ENCODE peak calls at places on chromosomes 12 and 14, in five cellular contexts. X, Z, T, H and Y are unnamed samples.

GRCh38 chr12:94149781-94150482 is 1.6 kb downstream of the PLXNC1 start:
- DNase-seq in X (peak), Z (peak), T (peak), H (no peak), Y (peak)

GRCh38 chr12:65501935-65502334 is 223.5 kb downstream of the MSRB3 start:
- DNase-seq in X (no peak), Z (no peak), T (no peak), H (no peak), Y (no peak)

GRCh38 chr14:103257211-103257962 is 76.7 kb upstream of the EIF5 start:
- DNase-seq in X (no peak), Z (no peak), T (no peak), H (no peak), Y (no peak)

GRCh38 chr14:103186241-103186835 is 63.1 kb downstream of the TNFAIP2 start:
- DNase-seq in X (no peak), Z (no peak), T (no peak), H (no peak), Y (no peak)

GRCh38 chr12:116164263-116164817 is 113.2 kb downstream of the MED13L start:
- DNase-seq in X (no peak), Z (no peak), T (no peak), H (no peak), Y (no peak)

GRCh38 chr14:48398675-48399282 is 723.4 kb upstream of the MDGA2 start:
- DNase-seq in X (no peak), Z (peak), T (no peak), H (peak), Y (no peak)

GRCh38 chr14:95290769-95291440 is 28.8 kb downstream of the CLMN start:
- DNase-seq in X (peak), Z (no peak), T (no peak), H (no peak), Y (peak)

GRCh38 chr14:29643415-29644206 is 284.0 kb downstream of the PRKD1 start:
- DNase-seq in X (no peak), Z (no peak), T (no peak), H (no peak), Y (no peak)

GRCh38 chr12:121048442-121048841 is 9.4 kb upstream of the OASL start:
- DNase-seq in X (no peak), Z (no peak), T (peak), H (no peak), Y (no peak)

GRCh38 chr12:116717466-116718457 is 20.1 kb downstream of the SPRING1 start:
- DNase-seq in X (peak), Z (no peak), T (peak), H (peak), Y (peak)

GRCh38 chr14:21668377-21668776 is 5.2 kb downstream of the OR4E1 start:
- DNase-seq in X (no peak), Z (no peak), T (no peak), H (no peak), Y (no peak)

GRCh38 chr12:68919581-68920239 is 13.3 kb downstream of the CPM start:
- DNase-seq in X (no peak), Z (no peak), T (no peak), H (no peak), Y (no peak)

GRCh38 chr12:95848575-95849388 is 10.0 kb upstream of the SNRPF start:
- DNase-seq in X (peak), Z (no peak), T (no peak), H (no peak), Y (no peak)

GRCh38 chr14:71142375-71143038 is 235.2 kb downstream of the PCNX1 start:
- DNase-seq in X (no peak), Z (no peak), T (no peak), H (no peak), Y (no peak)

GRCh38 chr14:75298187-75298985 is 19.8 kb downstream of the FOS start:
- DNase-seq in X (peak), Z (no peak), T (peak), H (no peak), Y (peak)
- H3K4me3 ChIP-seq in X (no peak), Z (no peak), T (no peak), H (no peak), Y (no peak)

DNA sequence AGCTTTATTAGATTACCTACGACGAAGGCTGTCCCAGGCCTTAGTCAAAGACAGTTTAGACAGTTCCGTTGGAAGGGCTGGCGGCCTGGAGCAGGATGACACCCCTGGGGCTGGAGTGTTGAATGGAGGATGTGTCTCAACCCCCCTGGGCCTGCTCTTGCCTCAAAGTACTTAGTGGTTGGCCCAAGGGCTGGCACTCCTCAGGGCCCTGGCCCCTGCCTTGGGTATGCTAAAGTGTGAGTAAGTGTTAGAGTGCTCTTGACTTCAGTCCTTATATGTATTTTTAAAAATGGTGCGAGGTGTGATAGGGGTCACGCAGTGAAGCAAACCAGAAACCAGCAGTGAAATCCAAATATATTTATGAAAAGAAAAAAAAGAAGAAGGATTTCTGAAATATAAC is 261.6 kb downstream of the KTN1 start:
- DNase-seq in X (no peak), Z (no peak), T (no peak), H (no peak), Y (no peak)
- H3K4me3 ChIP-seq in X (no peak), Z (no peak), T (no peak), H (no peak), Y (no peak)

DNA sequence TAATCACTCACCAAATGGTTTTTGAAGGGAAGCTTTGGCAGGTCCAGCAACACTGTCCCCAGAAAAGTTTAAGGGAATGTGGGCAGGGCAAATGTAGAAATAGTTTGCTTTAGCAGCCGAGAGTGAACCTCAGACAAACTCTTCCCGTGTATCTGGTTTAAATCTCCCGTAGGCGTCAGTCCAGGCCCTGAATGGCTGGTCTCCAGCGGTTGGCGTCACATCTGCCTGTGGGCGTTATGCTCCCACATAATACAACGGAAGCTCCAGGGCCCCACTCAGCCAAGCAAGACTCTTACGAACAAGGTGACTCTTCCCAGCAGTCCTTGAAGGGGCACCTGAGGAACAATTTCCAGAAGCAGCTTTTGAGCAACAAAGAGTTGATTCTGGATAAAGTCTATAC is 942 bp downstream of the ZC2HC1C start:
- DNase-seq in X (peak), Z (no peak), T (peak), H (peak), Y (no peak)
- H3K4me3 ChIP-seq in X (no peak), Z (no peak), T (no peak), H (no peak), Y (peak)

GRCh38 chr12:25382311-25383106 is 131.8 kb upstream of the KRAS start:
- DNase-seq in X (no peak), Z (no peak), T (no peak), H (no peak), Y (no peak)

GRCh38 chr12:25386823-25387134 is 136.1 kb upstream of the KRAS start:
- DNase-seq in X (peak), Z (peak), T (no peak), H (peak), Y (peak)

GRCh38 chr12:25387136-25388050 is 136.7 kb upstream of the KRAS start:
- DNase-seq in X (peak), Z (peak), T (peak), H (peak), Y (peak)

GRCh38 chr12:25384954-25385216 is 134.2 kb upstream of the KRAS start:
- DNase-seq in X (no peak), Z (no peak), T (no peak), H (no peak), Y (no peak)

GRCh38 chr12:25384038-25384953 is 133.6 kb upstream of the KRAS start:
- DNase-seq in X (no peak), Z (no peak), T (no peak), H (no peak), Y (no peak)
- H3K4me3 ChIP-seq in X (no peak), Z (peak), T (peak), H (peak), Y (peak)

GRCh38 chr14:55031190-55031589 is 4.2 kb downstream of the SOCS4 start:
- DNase-seq in X (no peak), Z (no peak), T (no peak), H (no peak), Y (no peak)
- H3K4me3 ChIP-seq in X (no peak), Z (no peak), T (no peak), H (no peak), Y (no peak)

DNA sequence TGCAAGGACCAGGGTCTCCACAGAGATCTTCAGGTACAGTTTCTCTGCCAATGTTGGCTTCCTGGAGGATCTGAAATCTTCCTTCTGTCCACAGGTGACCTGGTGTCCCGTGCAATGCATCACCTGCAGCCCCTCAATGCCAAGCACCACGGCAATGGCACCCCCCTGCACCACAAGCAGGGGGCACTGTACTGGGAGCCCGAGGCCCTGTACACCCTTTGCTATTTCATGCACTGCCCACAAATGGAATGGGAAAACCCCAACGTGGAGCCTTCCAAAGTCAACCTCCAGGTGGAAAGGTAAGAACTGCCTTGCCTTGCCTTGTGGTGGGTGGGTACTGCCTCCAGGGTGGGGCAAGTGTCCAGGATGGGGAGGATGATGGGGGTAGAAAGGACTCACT is 141.8 kb upstream of the PWP1 start:
- DNase-seq in X (no peak), Z (no peak), T (no peak), H (no peak), Y (no peak)
- H3K4me3 ChIP-seq in X (no peak), Z (no peak), T (no peak), H (no peak), Y (no peak)

GRCh38 chr14:101945171-101945570 is 19.2 kb upstream of the DYNC1H1 start:
- DNase-seq in X (no peak), Z (no peak), T (no peak), H (no peak), Y (no peak)
- H3K4me3 ChIP-seq in X (no peak), Z (no peak), T (no peak), H (no peak), Y (no peak)

DNA sequence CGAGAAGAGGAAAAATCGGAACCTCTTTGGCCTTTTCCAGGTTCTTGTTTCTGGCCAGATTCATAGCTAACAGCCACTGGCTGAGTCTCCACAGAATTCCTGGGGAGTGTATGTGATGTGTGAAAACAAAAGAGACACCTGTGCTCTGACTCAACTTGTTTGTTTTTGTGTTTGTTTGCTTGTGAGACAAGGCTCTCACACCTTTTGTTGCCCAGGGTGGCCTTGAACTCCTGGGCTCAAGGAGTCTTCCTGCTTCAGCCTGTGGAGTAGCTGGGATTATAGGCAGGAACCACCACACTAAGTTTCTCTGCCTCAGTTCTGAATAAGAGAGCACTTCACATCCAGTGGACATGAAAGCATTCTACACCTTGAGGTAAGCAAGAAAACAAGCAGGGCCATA is 22.7 kb downstream of the MFAP5 start:
- DNase-seq in X (no peak), Z (no peak), T (no peak), H (no peak), Y (no peak)
- H3K4me3 ChIP-seq in X (no peak), Z (no peak), T (no peak), H (no peak), Y (no peak)

GRCh38 chr12:104304261-104305004 is 894 bp downstream of the EID3 start:
- DNase-seq in X (no peak), Z (no peak), T (no peak), H (no peak), Y (no peak)
- H3K4me3 ChIP-seq in X (peak), Z (no peak), T (peak), H (peak), Y (peak)

DNA sequence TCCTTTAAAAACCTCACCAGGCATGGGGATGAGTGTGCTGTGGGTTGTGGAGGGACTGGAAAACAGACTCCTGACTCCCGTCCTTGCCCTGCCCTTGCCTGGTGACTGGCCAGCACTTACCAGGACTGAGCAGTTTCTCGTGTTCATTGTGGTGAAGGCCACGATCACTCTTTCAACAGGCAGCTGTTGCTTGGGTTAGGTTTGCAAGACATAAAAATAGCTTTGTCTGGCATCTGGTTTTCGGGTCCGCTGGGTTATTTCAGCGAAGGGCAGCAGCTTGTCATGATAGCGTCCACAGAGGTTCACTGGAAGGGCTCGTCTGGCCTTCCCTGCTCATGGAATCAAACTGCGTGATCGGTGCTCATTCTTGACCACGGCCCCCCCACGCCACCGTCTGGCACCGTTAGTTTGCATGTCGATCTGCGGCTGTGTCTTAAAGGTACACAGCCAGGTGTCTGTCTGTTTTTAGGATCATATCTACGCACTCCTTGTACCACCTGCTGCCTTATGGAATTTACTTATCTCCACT is 15.2 kb downstream of the ACACB start:
- DNase-seq in X (peak), Z (peak), T (no peak), H (no peak), Y (no peak)
- H3K4me3 ChIP-seq in X (no peak), Z (no peak), T (no peak), H (no peak), Y (peak)